ENCODE peak calls at places on chromosome 12, in seven cellular contexts. V is aorta, F is AG08395, E is WTC11, Q is RKO, X is anterior cingulate cortex, G is left lobe of liver. T is an unnamed sample.

GRCh38 chr12:102053062-102053349 is 8.8 kb downstream of the WASHC3 start:
- DNase-seq in V (no peak), F (no peak), E (no peak), Q (no peak), X (no peak), G (no peak), T (no peak)

GRCh38 chr12:61860439-61860838 is 399.8 kb upstream of the USP15 start:
- DNase-seq in V (no peak), F (no peak), E (no peak), Q (no peak), X (no peak), G (no peak), T (no peak)

GRCh38 chr12:21413369-21414277 is 23.8 kb upstream of the PYROXD1 start:
- DNase-seq in V (no peak), F (peak; percentile 6), E (no peak), Q (no peak), X (no peak), G (no peak), T (no peak)

GRCh38 chr12:3202734-3203446 is 125.7 kb downstream of the TSPAN9 start:
- DNase-seq in V (no peak), F (peak; percentile 78), E (peak; percentile 83), Q (peak; percentile 12), X (no peak), G (peak; percentile 58), T (peak; percentile 20)

GRCh38 chr12:74552201-74552600 is 14.6 kb downstream of the ATXN7L3B start:
- DNase-seq in V (no peak), F (no peak), E (no peak), Q (peak; percentile 20), X (no peak), G (no peak), T (no peak)

GRCh38 chr12:25377475-25378179 is 126.9 kb upstream of the KRAS start:
- DNase-seq in V (no peak), F (peak; percentile 51), E (no peak), Q (peak; percentile 45), X (peak; percentile 19), G (no peak), T (no peak)

GRCh38 chr12:101891462-101891971 is 14.1 kb downstream of the DRAM1 start:
- DNase-seq in V (peak; percentile 73), F (peak; percentile 65), E (no peak), Q (no peak), X (no peak), G (no peak), T (no peak)

GRCh38 chr12:121689430-121689829 is 20.0 kb upstream of the MORN3 start:
- DNase-seq in V (no peak), F (no peak), E (no peak), Q (no peak), X (no peak), G (no peak), T (no peak)

GRCh38 chr12:92158711-92159534 is 13.3 kb upstream of the BTG1 start:
- DNase-seq in V (no peak), F (no peak), E (no peak), Q (no peak), X (no peak), G (no peak), T (no peak)

T was measured in Panc1.